ENCODE peak calls at places on chromosomes 12 and 14, in five cellular contexts. P is stimulated activated CD4-positive, alpha-beta T cell treated with anti-CD3 and anti-CD28 coated beads, Interleukin-4, amount 100 ng/mL, for 24 hours; G is AML-193; R is neural progenitor cell; V is GM12892. J is an unnamed sample.
A peak's percentile ranks its signal among the peaks of the same experiment; 100 is the strongest.

GRCh38 chr12:11780521-11781101 is 131.1 kb downstream of the ETV6 start:
- DNase-seq in P (no peak), G (no peak), R (no peak), V (no peak), J (no peak)

GRCh38 chr14:31726337-31726736 is 165.1 kb downstream of the NUBPL start:
- DNase-seq in P (no peak), G (no peak), R (no peak), V (no peak), J (no peak)

GRCh38 chr14:104973215-104974145 is 4.7 kb downstream of the AHNAK2 start:
- DNase-seq in P (no peak), G (no peak), R (peak; percentile 60), V (no peak), J (no peak)

GRCh38 chr12:19196959-19197630 is 67.6 kb downstream of the PLEKHA5 start:
- DNase-seq in P (no peak), G (no peak), R (no peak), V (no peak), J (no peak)

GRCh38 chr12:48873096-48873495 is 7.4 kb upstream of the RND1 start:
- DNase-seq in P (no peak), G (no peak), R (no peak), V (no peak), J (no peak)

GRCh38 chr12:107320031-107320928 is 226.9 kb upstream of the CRY1 start:
- DNase-seq in P (peak; percentile 82), G (no peak), R (peak; percentile 76), V (no peak), J (peak; percentile 92)

GRCh38 chr12:29921307-29921706 is 137.6 kb upstream of the TMTC1 start:
- DNase-seq in P (no peak), G (no peak), R (no peak), V (no peak), J (no peak)

GRCh38 chr12:124390442-124391116 is 95.7 kb downstream of the RFLNA start:
- DNase-seq in P (no peak), G (peak; percentile 83), R (no peak), V (no peak), J (no peak)